ENCODE peak calls at places on chromosome 3, in five cellular contexts. S, W, B, A and Y are unnamed samples.

GRCh38 chr3:187999821-188000220 is 154.1 kb upstream of the LPP start:
- DNase-seq in S (no peak), W (no peak), B (no peak), A (no peak), Y (no peak)

GRCh38 chr3:50208677-50209344 is 3.7 kb downstream of the SLC38A3 start:
- DNase-seq in S (no peak), W (no peak), B (no peak), A (no peak), Y (peak; percentile 36)

GRCh38 chr3:151011427-151011826 is 38.9 kb upstream of the CLRN1 start:
- DNase-seq in S (no peak), W (peak; percentile 53), B (peak; percentile 67), A (peak; percentile 72), Y (no peak)

GRCh38 chr3:47022540-47023161 is 43.2 kb downstream of the NBEAL2 start:
- DNase-seq in S (no peak), W (no peak), B (peak; percentile 13), A (peak; percentile 40), Y (no peak)

GRCh38 chr3:33877187-33877586 is 78.8 kb downstream of the PDCD6IP start:
- DNase-seq in S (no peak), W (no peak), B (no peak), A (no peak), Y (no peak)

GRCh38 chr3:81581966-81582599 is 179.4 kb downstream of the GBE1 start:
- DNase-seq in S (peak; percentile 15), W (peak; percentile 19), B (peak; percentile 62), A (peak; percentile 67), Y (no peak)

GRCh38 chr3:42228796-42229195 is 37.2 kb downstream of the CCK start:
- DNase-seq in S (no peak), W (peak; percentile 23), B (peak; percentile 11), A (peak; percentile 13), Y (no peak)

GRCh38 chr3:49346797-49347251 is 7.0 kb upstream of the USP4 start:
- DNase-seq in S (no peak), W (peak; percentile 67), B (no peak), A (peak; percentile 82), Y (no peak)

GRCh38 chr3:30943206-30943605 is 48.7 kb upstream of the GADL1 start:
- DNase-seq in S (no peak), W (peak; percentile 21), B (no peak), A (peak; percentile 24), Y (no peak)

GRCh38 chr3:49399467-49399866 is 12.3 kb downstream of the RHOA start:
- DNase-seq in S (no peak), W (no peak), B (no peak), A (no peak), Y (no peak)

GRCh38 chr3:99640214-99640851 is 1.9 kb downstream of the COL8A1 start:
- DNase-seq in S (no peak), W (no peak), B (no peak), A (peak; percentile 27), Y (no peak)

GRCh38 chr3:20539666-20540460 is 353.9 kb upstream of the SGO1 start:
- DNase-seq in S (no peak), W (no peak), B (no peak), A (no peak), Y (no peak)

DNA sequence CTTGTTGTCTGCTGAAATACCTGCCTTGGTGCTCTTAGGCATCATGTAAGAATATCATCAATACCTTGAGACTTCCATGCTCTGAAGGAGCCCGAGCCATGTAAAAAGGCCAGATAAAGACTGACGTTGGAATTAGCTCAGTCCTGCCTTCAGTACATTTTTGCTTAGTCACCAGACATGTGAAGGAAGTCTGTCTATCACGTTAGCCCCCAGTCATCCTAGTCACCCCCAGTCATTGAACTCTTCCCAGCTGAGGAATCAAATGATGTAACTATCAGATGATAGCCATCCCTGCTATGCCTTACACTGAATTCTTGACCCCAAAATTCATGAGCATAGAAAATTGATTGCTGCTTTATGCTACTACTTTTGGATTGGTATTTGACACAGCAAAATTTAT is 351.2 kb upstream of the SGO1 start:
- DNase-seq in S (no peak), W (no peak), B (no peak), A (no peak), Y (no peak)
- H3K4me3 ChIP-seq in S (no peak overlapping the region), W (no peak overlapping the region), B (no peak overlapping the region), A (no peak overlapping the region), Y (no peak overlapping the region)

DNA sequence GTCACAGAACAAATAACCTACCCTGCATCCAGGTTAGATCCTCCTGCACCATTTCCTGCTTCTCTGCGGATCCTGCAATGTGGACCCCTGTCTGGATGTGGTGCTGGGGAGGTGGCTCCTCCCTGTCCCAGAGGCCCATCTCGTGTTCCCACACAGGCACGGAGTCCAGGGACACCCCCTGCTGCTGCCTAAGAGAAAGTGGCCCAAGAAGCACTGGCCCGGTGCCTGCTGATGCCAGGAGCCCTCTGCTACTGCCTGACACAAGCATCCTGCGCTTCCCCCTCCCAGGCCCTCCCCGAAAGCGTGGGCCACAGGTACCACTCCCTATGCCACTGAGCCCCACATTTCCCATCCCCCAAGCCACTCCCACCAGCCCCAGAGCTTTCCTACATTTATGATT is 48.6 kb downstream of the ZNF445 start:
- DNase-seq in S (no peak), W (no peak), B (no peak), A (no peak), Y (no peak)
- H3K36me3 ChIP-seq in S (no peaks in the 10 kb centered on the region), W (no peaks in the 10 kb centered on the region), B (no peaks in the 10 kb centered on the region), A (no peaks in the 10 kb centered on the region), Y (no peaks in the 10 kb centered on the region)

GRCh38 chr3:180683816-180684215 is 4.5 kb upstream of the CCDC39 start:
- DNase-seq in S (no peak), W (no peak), B (no peak), A (no peak), Y (no peak)

GRCh38 chr3:180684807-180685206 is 5.5 kb upstream of the CCDC39 start:
- DNase-seq in S (no peak), W (no peak), B (no peak), A (no peak), Y (no peak)

GRCh38 chr3:180680097-180680430 is 775 bp upstream of the CCDC39 start:
- DNase-seq in S (no peak), W (peak; percentile 56), B (peak; percentile 54), A (peak; percentile 52), Y (no peak)

GRCh38 chr3:180678231-180678630 is 1.1 kb downstream of the CCDC39 start:
- DNase-seq in S (no peak), W (no peak), B (no peak), A (no peak), Y (no peak)

GRCh38 chr3:180679178-180680096 is at the start of gene CCDC39:
- DNase-seq in S (peak; percentile 53), W (peak; percentile 83), B (peak; percentile 66), A (peak; percentile 66), Y (peak; percentile 35)
- H3K4me3 ChIP-seq in S (peak within 1 kb of the TSS; percentile 58), W (peak within 1 kb of the TSS; percentile 62), B (peak within 1 kb of the TSS; percentile 71), A (peak within 1 kb of the TSS; percentile 82), Y (peak within 1 kb of the TSS; percentile 75)

GRCh38 chr3:18416332-18416731 is 8.8 kb downstream of the SATB1 start:
- DNase-seq in S (no peak), W (no peak), B (no peak), A (no peak), Y (no peak)

GRCh38 chr3:18415836-18416235 is 9.3 kb downstream of the SATB1 start:
- DNase-seq in S (no peak), W (no peak), B (no peak), A (no peak), Y (no peak)

GRCh38 chr3:18412684-18413083 is 12.5 kb downstream of the SATB1 start:
- DNase-seq in S (no peak), W (no peak), B (no peak), A (no peak), Y (no peak)

GRCh38 chr3:18418173-18418572 is 7.0 kb downstream of the SATB1 start:
- DNase-seq in S (no peak), W (no peak), B (no peak), A (no peak), Y (no peak)

GRCh38 chr3:18415132-18415531 is 10.0 kb downstream of the SATB1 start:
- DNase-seq in S (no peak), W (no peak), B (no peak), A (no peak), Y (no peak)
- H3K36me3 ChIP-seq in S (no peaks in the 10 kb centered on the region), W (no peaks in the 10 kb centered on the region), B (peaks cover 43% of the 10 kb centered on the region), A (no peaks in the 10 kb centered on the region), Y (peaks cover 52% of the 10 kb centered on the region)

GRCh38 chr3:111616417-111617105 is 21.4 kb upstream of the ZBED2 start:
- DNase-seq in S (no peak), W (peak; percentile 65), B (peak; percentile 4), A (peak; percentile 52), Y (no peak)
- H3K4me3 ChIP-seq in S (no peak overlapping the region), W (no peak overlapping the region), B (no peak overlapping the region), A (no peak overlapping the region), Y (no peak overlapping the region)

GRCh38 chr3:172813462-172813861 is 62.9 kb downstream of the ECT2 start:
- DNase-seq in S (no peak), W (no peak), B (no peak), A (no peak), Y (no peak)
- H3K36me3 ChIP-seq in S (no peaks in the 10 kb centered on the region), W (peaks cover 27% of the 10 kb centered on the region), B (no peaks in the 10 kb centered on the region), A (peaks cover 9% of the 10 kb centered on the region), Y (no peaks in the 10 kb centered on the region)

DNA sequence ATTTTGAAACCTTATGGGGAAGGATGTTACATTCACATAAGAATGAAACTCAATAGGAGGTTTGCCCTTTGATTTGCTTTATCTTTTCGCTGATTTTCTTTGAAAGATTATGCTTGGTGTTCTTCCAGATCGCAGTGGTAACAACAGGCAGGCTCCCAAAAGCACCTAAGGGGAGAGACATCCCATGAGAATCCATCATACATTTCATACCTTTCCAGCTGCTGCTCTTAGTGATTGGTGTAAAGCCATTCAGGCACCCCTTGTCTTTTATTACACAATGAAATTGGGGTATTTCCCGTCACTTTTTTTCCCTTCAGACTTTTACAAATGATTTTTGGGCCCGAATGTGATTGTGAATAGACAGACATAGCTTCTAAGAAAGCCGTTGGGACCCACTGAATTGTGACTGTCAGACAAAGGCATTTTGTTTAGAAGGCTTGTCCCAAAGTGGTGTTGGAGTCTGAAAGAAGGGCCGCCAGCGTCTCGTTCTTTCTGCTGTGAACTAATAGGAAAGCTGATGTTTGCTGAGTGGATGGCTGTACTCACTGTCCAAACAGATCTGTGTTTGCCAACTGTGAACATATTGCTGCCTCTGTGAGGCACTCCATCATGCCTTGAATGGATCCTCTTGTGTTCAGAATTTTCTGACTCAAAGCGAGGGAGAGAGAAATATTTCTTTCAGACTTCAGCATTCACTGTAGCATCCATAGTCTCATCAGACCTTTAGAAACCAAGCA is 164.3 kb downstream of the FNDC3B start:
- DNase-seq in S (no peak), W (peak; percentile 43), B (peak; percentile 38), A (peak; percentile 57), Y (no peak)
- H3K4me3 ChIP-seq in S (no peak overlapping the region), W (no peak overlapping the region), B (no peak overlapping the region), A (peak overlapping the region; percentile 2), Y (no peak overlapping the region)

GRCh38 chr3:56667973-56668579 is 15.0 kb downstream of the TASOR start:
- DNase-seq in S (no peak), W (peak; percentile 29), B (no peak), A (no peak), Y (no peak)
- H3K36me3 ChIP-seq in S (no peaks in the 10 kb centered on the region), W (peaks cover 49% of the 10 kb centered on the region), B (peaks cover 70% of the 10 kb centered on the region), A (peaks cover 73% of the 10 kb centered on the region), Y (peaks cover 92% of the 10 kb centered on the region)